ENCODE peak calls at places on chromosomes 5 and 9, in seven cellular contexts. S, J, C, T, X, Z and P are unnamed samples.

GRCh38 chr9:80074439-80074838 is 502.7 kb downstream of the TLE4 start:
- DNase-seq in Z (no peak), T (no peak), J (no peak), C (no peak), X (no peak), S (no peak), P (peak)

GRCh38 chr9:90523953-90524352 is 118.7 kb downstream of the DIRAS2 start:
- DNase-seq in Z (no peak), X (no peak), T (no peak), S (no peak), C (no peak), J (no peak), P (peak)

GRCh38 chr5:54725391-54726280 is 208.1 kb downstream of the SNX18 start:
- DNase-seq in S (no peak), J (no peak), X (no peak), C (no peak), T (peak), Z (no peak), P (no peak)

GRCh38 chr5:35229076-35230042 is 928 bp downstream of the PRLR start:
- DNase-seq in X (no peak), J (no peak), C (no peak), Z (peak), T (peak), S (peak), P (no peak)

GRCh38 chr5:107476783-107477182 is 194.0 kb downstream of the EFNA5 start:
- DNase-seq in T (no peak), X (no peak), S (no peak), Z (no peak), C (no peak), J (peak), P (no peak)

GRCh38 chr5:132837868-132838267 is 7.4 kb upstream of the SHROOM1 start:
- DNase-seq in T (no peak), C (no peak), X (no peak), S (no peak), J (no peak), Z (no peak), P (no peak)

GRCh38 chr5:168608821-168609220 is 29.7 kb upstream of the PANK3 start:
- DNase-seq in T (no peak), J (no peak), X (no peak), S (no peak), Z (no peak), C (no peak), P (no peak)

GRCh38 chr5:38023799-38024198 is 184.0 kb upstream of the GDNF start:
- DNase-seq in X (no peak), C (no peak), J (no peak), S (no peak), Z (no peak), T (no peak), P (no peak)

GRCh38 chr5:72848474-72849428 is 32.3 kb downstream of the TNPO1 start:
- DNase-seq in Z (peak), T (peak), J (peak), S (peak), X (no peak), C (peak), P (peak)

GRCh38 chr5:167346461-167346860 is 945.0 kb upstream of the WWC1 start:
- DNase-seq in S (no peak), Z (no peak), J (no peak), T (no peak), C (no peak), X (no peak), P (no peak)

GRCh38 chr5:134003957-134004625 is 684 bp downstream of the VDAC1 start:
- DNase-seq in C (peak), T (peak), Z (peak), X (peak), S (peak), J (peak), P (peak)

GRCh38 chr5:95817430-95817829 is 5.1 kb downstream of the GLRX start:
- DNase-seq in C (no peak), T (no peak), Z (no peak), S (no peak), J (peak), X (no peak), P (no peak)

GRCh38 chr9:77455312-77455927 is 192.7 kb downstream of the GNA14 start:
- DNase-seq in S (peak), Z (no peak), J (peak), T (peak), C (no peak), X (no peak), P (peak)

GRCh38 chr9:97570899-97571298 is 62.3 kb downstream of the TSTD2 start:
- DNase-seq in Z (no peak), X (no peak), C (no peak), J (no peak), S (no peak), T (no peak), P (no peak)

GRCh38 chr9:108333406-108334031 is 522.3 kb downstream of the ACTL7B start:
- DNase-seq in Z (no peak), C (no peak), S (no peak), T (no peak), J (no peak), X (no peak), P (no peak)

GRCh38 chr9:122780026-122780425 is 8.7 kb upstream of the OR5C1 start:
- DNase-seq in T (peak), J (no peak), Z (no peak), X (no peak), C (no peak), S (no peak), P (no peak)

GRCh38 chr5:163503106-163504090 is 2.0 kb upstream of the MAT2B start:
- DNase-seq in T (peak), J (peak), Z (peak), X (peak), S (peak), C (no peak), P (peak)

GRCh38 chr5:143679777-143680176 is 132.2 kb upstream of the HMHB1 start:
- DNase-seq in T (peak), C (no peak), Z (no peak), X (no peak), S (no peak), J (no peak), P (no peak)

GRCh38 chr5:90802695-90803317 is 244.2 kb downstream of the ADGRV1 start:
- DNase-seq in S (peak), C (no peak), T (peak), J (no peak), Z (no peak), X (peak), P (peak)

GRCh38 chr5:168324864-168325615 is 33.6 kb downstream of the WWC1 start:
- DNase-seq in X (no peak), S (no peak), Z (no peak), C (no peak), T (peak), J (no peak), P (no peak)

GRCh38 chr9:112380771-112381181 is 868 bp downstream of the HSDL2 start:
- DNase-seq in X (peak), C (no peak), J (no peak), S (no peak), Z (no peak), T (peak), P (no peak)

GRCh38 chr9:122382901-122383850 is 12.4 kb downstream of the PTGS1 start:
- DNase-seq in C (no peak), T (no peak), S (no peak), Z (no peak), J (no peak), X (peak), P (no peak)

GRCh38 chr5:29229461-29229860 is 1964.0 kb upstream of the CDH6 start:
- DNase-seq in Z (no peak), C (no peak), J (no peak), S (no peak), T (no peak), X (no peak), P (no peak)

GRCh38 chr5:96997265-96997859 is 61.5 kb downstream of the LNPEP start:
- DNase-seq in Z (no peak), J (no peak), T (peak), C (no peak), X (peak), S (no peak), P (peak)

GRCh38 chr5:133829786-133830185 is 138.6 kb downstream of the C5orf15 start:
- DNase-seq in S (no peak), C (no peak), Z (peak), J (no peak), X (no peak), T (no peak), P (no peak)

GRCh38 chr5:65338606-65339151 is 143.0 kb downstream of the ADAMTS6 start:
- DNase-seq in Z (peak), J (no peak), X (no peak), C (no peak), T (no peak), S (peak), P (peak)

GRCh38 chr5:160231789-160232342 is 2.6 kb downstream of the FABP6 start:
- DNase-seq in J (no peak), X (no peak), T (no peak), Z (no peak), C (no peak), S (no peak), P (no peak)

GRCh38 chr5:149442563-149443182 is 63.6 kb upstream of the IL17B start:
- DNase-seq in X (peak), S (peak), Z (peak), T (peak), J (peak), C (peak), P (peak)

GRCh38 chr9:93288891-93289883 is 105.2 kb downstream of the WNK2 start:
- DNase-seq in X (peak), S (no peak), J (no peak), C (no peak), Z (peak), T (peak), P (no peak)

GRCh38 chr9:2261421-2262103 is 246.4 kb downstream of the SMARCA2 start:
- DNase-seq in S (no peak), J (no peak), X (no peak), T (no peak), C (no peak), Z (no peak), P (no peak)

GRCh38 chr9:129776938-129777768 is 24.3 kb upstream of the PTGES start:
- DNase-seq in T (peak), S (no peak), X (peak), J (peak), C (no peak), Z (peak), P (peak)

GRCh38 chr9:129006328-129007034 is 21.6 kb downstream of the SH3GLB2 start:
- DNase-seq in C (peak), S (peak), J (peak), Z (peak), X (peak), T (peak), P (peak)

GRCh38 chr5:43432486-43433365 is 20.5 kb upstream of the CCL28 start:
- DNase-seq in T (peak), S (no peak), Z (peak), C (no peak), J (no peak), X (peak), P (no peak)

GRCh38 chr9:132797861-132798659 is 80.0 kb downstream of the AK8 start:
- DNase-seq in Z (peak), T (no peak), S (no peak), J (no peak), C (no peak), X (no peak), P (no peak)

GRCh38 chr9:137632432-137633161 is 13.8 kb downstream of the EHMT1 start:
- DNase-seq in X (no peak), Z (no peak), S (no peak), C (no peak), J (no peak), T (no peak), P (no peak)

GRCh38 chr5:44952376-44952775 is 143.6 kb downstream of the MRPS30 start:
- DNase-seq in Z (no peak), S (peak), J (no peak), T (peak), X (peak), C (no peak), P (peak)

DNA sequence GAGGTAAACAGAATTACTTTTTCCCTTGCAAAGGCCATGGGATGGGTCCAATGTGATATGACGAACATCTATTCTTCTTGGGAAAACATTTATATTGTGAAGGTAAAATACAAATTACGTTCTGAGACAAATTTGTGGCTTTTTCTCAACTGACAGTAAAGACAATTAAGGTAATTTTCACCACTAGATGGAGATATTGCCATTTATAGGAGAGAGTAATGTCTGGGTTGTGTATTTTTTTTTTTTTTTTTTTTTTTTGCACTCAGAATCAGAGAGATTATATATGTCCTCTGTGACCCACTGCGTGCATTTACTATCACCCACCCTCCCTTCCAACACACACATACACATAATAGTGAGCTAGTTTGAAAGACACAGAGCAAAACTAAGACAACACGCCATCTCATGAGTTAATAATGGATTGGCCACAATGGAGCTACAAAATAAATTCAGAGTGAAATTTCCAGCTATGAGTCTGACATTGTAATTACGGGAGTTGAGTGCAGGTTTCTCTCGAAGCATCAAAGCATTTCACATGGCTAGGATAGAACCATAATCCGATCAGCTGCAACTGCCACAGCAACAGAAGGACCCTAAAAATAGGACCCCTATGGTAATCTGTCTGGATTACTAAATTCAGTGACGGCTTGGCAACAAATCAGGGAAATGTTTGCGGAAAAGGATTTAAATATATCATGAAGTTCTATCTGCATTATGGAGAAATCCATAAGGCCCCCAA is 49.2 kb downstream of the ANXA1 start:
- DNase-seq in X (peak), J (no peak), Z (no peak), T (no peak), C (no peak), S (no peak), P (no peak)
- TF ChIP-seq CTCF in X (peak), J (peak), Z (peak), T (peak), C (peak), S (peak), P (peak)

GRCh38 chr5:109223521-109223920 is 186.3 kb downstream of the PJA2 start:
- DNase-seq in S (no peak), C (no peak), T (no peak), X (no peak), Z (no peak), J (no peak), P (no peak)
- TF ChIP-seq CTCF in S (no peak), C (no peak), T (no peak), X (no peak), Z (no peak), J (no peak), P (no peak)

DNA sequence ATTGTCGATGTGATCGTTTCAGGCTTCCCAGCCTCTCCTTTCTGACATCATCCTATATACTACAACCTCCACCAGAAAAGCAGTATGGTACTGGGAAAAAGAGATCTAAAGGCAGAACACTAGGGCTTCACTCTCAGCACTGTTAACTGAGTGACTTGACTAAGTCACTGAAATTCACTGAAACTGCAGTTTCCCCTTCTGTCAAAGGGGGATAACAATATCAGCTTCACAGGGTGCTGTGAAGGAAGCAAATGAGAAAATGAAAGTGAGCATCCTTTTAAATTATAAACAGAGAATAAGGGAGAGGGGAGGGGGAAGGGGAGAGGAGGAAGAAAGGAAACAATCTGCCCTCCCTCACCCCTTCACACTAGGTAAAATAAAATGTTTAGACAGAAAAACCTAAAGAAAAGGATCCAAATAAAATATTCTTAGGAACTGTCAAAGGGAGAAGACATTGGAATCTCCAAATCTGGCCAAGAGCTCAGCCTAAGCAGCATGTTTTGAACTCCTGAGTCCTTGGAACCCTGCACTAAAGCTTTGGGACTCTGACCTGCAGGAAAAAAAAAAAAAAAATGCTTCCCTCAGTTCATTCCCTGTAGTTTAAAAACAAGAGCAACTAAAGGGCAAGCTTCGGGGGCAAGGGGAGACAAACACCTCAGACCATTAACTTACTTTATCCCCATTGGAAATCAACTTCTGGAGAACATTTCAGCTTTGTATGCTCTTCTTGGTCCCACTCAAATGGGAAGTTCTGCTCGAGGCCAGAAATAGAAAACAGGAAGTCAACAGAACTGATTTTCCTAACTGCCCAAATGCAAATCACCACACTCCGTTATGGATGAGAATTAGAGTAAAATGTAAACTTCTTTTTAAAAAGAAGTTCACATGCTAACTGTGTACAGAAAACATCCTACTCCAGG is 178.3 kb downstream of the DEPDC1B start:
- DNase-seq in T (no peak), J (no peak), X (no peak), C (no peak), S (no peak), Z (no peak), P (no peak)
- TF ChIP-seq CTCF in T (no peak), J (no peak), X (no peak), C (no peak), S (no peak), Z (no peak), P (no peak)

GRCh38 chr5:9920696-9921095 is 290.5 kb upstream of the TAS2R1 start:
- DNase-seq in T (no peak), S (no peak), J (no peak), X (no peak), C (no peak), Z (no peak), P (no peak)
- TF ChIP-seq CTCF in T (no peak), S (no peak), J (no peak), X (no peak), C (no peak), Z (no peak), P (no peak)

DNA sequence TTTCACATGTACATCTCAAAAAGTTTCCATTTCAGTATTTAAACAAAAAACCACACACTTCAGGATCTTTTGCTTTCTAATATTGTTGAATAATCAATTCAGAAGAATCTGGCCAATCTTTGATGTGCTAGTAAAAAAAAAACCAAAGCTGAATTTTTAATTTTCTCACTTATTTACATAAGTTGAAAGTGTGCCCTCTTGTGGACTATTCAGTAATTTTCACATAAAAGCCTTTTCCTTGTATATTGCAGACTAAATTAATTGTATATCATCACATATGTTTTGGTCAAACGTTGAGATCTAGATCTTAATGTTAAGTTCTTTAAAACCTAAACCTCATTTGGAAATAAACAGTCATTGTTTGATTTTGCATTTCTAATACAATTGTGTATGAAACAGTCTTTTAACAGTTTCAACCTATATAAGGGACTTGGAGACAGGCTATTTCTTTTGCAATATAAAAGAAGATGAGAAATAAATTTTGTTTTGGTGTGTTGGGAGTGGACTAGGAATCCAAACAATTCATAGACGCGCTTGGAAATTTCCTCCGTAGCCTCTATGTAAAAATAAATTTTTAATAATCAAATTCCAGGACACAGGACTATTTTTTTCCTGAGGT is 68.1 kb downstream of the NIPBL start:
- DNase-seq in S (no peak), Z (no peak), T (peak), C (no peak), X (peak), J (no peak), P (no peak)
- TF ChIP-seq CTCF in S (peak), Z (peak), T (peak), C (peak), X (peak), J (peak), P (peak)

GRCh38 chr9:126860077-126860756 is at the start of gene ZBTB34:
- DNase-seq in Z (peak), S (peak), C (peak), T (peak), J (peak), X (peak), P (peak)
- TF ChIP-seq CTCF in Z (peak), S (peak), C (peak), T (peak), J (peak), X (peak), P (peak)